ENCODE peak calls at places on chromosomes 7 and 10, in seven cellular contexts. U, B, S, P, Z, A and X are unnamed samples.

GRCh38 chr7:130365511-130366441 is 14.5 kb upstream of the CPA1 start:
- DNase-seq in A (no peak), S (peak), Z (no peak), B (no peak), P (no peak), U (peak), X (no peak)

GRCh38 chr10:33657154-33657900 is 322.9 kb upstream of the NRP1 start:
- DNase-seq in U (peak), P (no peak), B (no peak), Z (peak), A (no peak), S (peak), X (no peak)

GRCh38 chr10:659710-660141 is 29.7 kb downstream of the DIP2C start:
- DNase-seq in U (peak), P (no peak), A (no peak), Z (peak), S (no peak), B (peak), X (no peak)

GRCh38 chr7:95843286-95843685 is 70.9 kb downstream of the DYNC1I1 start:
- DNase-seq in P (no peak), S (peak), Z (no peak), U (no peak), A (no peak), B (no peak), X (no peak)

GRCh38 chr7:91653257-91653656 is 227.2 kb downstream of the MTERF1 start:
- DNase-seq in A (no peak), U (no peak), S (no peak), P (no peak), B (no peak), Z (no peak), X (no peak)

GRCh38 chr7:111903797-111904196 is 302.4 kb downstream of the DOCK4 start:
- DNase-seq in P (no peak), A (no peak), S (peak), U (no peak), B (no peak), Z (no peak), X (no peak)

GRCh38 chr7:31633894-31634494 is 53.0 kb upstream of the PPP1R17 start:
- DNase-seq in B (no peak), U (peak), Z (peak), A (no peak), P (peak), S (peak), X (peak)

GRCh38 chr10:75243426-75243825 is 7.7 kb upstream of the COMTD1 start:
- DNase-seq in A (no peak), B (no peak), U (no peak), Z (no peak), S (no peak), P (no peak), X (no peak)

GRCh38 chr10:61897671-61898434 is 3.6 kb upstream of the ARID5B start:
- DNase-seq in U (peak), B (no peak), S (no peak), P (peak), Z (peak), A (peak), X (no peak)

GRCh38 chr7:85287126-85287825 is 100.4 kb upstream of the SEMA3D start:
- DNase-seq in P (no peak), B (peak), A (peak), S (no peak), Z (peak), U (peak), X (no peak)

GRCh38 chr10:114043532-114044250 is at the start of gene ADRB1:
- DNase-seq in S (peak), P (peak), U (peak), Z (peak), B (no peak), A (peak), X (peak)

GRCh38 chr10:44569193-44570091 is 184.5 kb upstream of the CXCL12 start:
- DNase-seq in Z (peak), A (peak), U (peak), S (peak), P (no peak), B (peak), X (no peak)

GRCh38 chr10:91941426-91941825 is 17.9 kb downstream of the BTAF1 start:
- DNase-seq in B (no peak), S (no peak), U (no peak), Z (no peak), A (no peak), P (no peak), X (no peak)

GRCh38 chr10:76939862-76940495 is 697.6 kb downstream of the KCNMA1 start:
- DNase-seq in P (no peak), U (no peak), Z (no peak), A (no peak), B (no peak), S (no peak), X (no peak)

GRCh38 chr7:69429817-69430501 is 168.3 kb upstream of the AUTS2 start:
- DNase-seq in Z (no peak), P (no peak), A (no peak), U (no peak), B (no peak), S (no peak), X (no peak)

GRCh38 chr7:46279290-46279689 is 358.2 kb upstream of the IGFBP3 start:
- DNase-seq in B (no peak), Z (no peak), S (no peak), U (no peak), P (no peak), A (no peak), X (no peak)

GRCh38 chr10:32142646-32143045 is 86.4 kb upstream of the KIF5B start:
- DNase-seq in U (peak), A (no peak), B (no peak), S (no peak), Z (peak), P (no peak), X (no peak)

GRCh38 chr10:124888262-124888661 is 53.7 kb upstream of the ZRANB1 start:
- DNase-seq in Z (no peak), B (no peak), P (no peak), A (no peak), S (no peak), U (no peak), X (no peak)

GRCh38 chr7:144384071-144384470 is 19.4 kb downstream of the NOBOX start:
- DNase-seq in P (peak), B (no peak), A (no peak), U (no peak), S (peak), Z (peak), X (no peak)

GRCh38 chr7:109964780-109965179 is 1126.1 kb upstream of the LRRN3 start:
- DNase-seq in B (no peak), A (no peak), P (no peak), S (peak), Z (peak), U (peak), X (no peak)

GRCh38 chr7:14902589-14902963 is at the start of gene DGKB:
- DNase-seq in B (peak), U (peak), Z (peak), S (no peak), P (no peak), A (no peak), X (no peak)

GRCh38 chr7:44275829-44276570 is 49.4 kb downstream of the CAMK2B start:
- DNase-seq in U (no peak), Z (no peak), B (no peak), A (no peak), S (no peak), P (no peak), X (no peak)

GRCh38 chr10:61986788-61987187 is 85.3 kb downstream of the ARID5B start:
- DNase-seq in A (no peak), U (no peak), S (no peak), B (no peak), Z (no peak), P (no peak), X (no peak)

GRCh38 chr10:86411281-86411841 is 44.8 kb upstream of the GRID1 start:
- DNase-seq in A (no peak), Z (peak), B (no peak), P (no peak), S (no peak), U (peak), X (peak)

GRCh38 chr7:99525713-99526440 is 21.4 kb downstream of the ZKSCAN5 start:
- DNase-seq in P (peak), Z (peak), A (no peak), U (no peak), S (peak), B (no peak), X (no peak)

GRCh38 chr7:55265836-55266235 is 99.3 kb upstream of the LANCL2 start:
- DNase-seq in A (no peak), U (no peak), S (no peak), P (no peak), B (no peak), Z (no peak), X (no peak)

GRCh38 chr7:50416509-50417299 is 33.4 kb downstream of the FIGNL1 start:
- DNase-seq in P (no peak), Z (no peak), S (no peak), B (no peak), A (no peak), U (no peak), X (peak)

GRCh38 chr7:50415844-50416243 is 34.3 kb downstream of the FIGNL1 start:
- DNase-seq in A (no peak), B (no peak), P (no peak), U (no peak), Z (no peak), S (no peak), X (no peak)

GRCh38 chr7:50418934-50419333 is 31.2 kb downstream of the FIGNL1 start:
- DNase-seq in Z (no peak), A (no peak), S (no peak), P (no peak), U (no peak), B (no peak), X (no peak)

GRCh38 chr7:50418526-50418925 is 31.6 kb downstream of the FIGNL1 start:
- DNase-seq in U (no peak), Z (no peak), S (no peak), P (no peak), B (no peak), A (no peak), X (no peak)

DNA sequence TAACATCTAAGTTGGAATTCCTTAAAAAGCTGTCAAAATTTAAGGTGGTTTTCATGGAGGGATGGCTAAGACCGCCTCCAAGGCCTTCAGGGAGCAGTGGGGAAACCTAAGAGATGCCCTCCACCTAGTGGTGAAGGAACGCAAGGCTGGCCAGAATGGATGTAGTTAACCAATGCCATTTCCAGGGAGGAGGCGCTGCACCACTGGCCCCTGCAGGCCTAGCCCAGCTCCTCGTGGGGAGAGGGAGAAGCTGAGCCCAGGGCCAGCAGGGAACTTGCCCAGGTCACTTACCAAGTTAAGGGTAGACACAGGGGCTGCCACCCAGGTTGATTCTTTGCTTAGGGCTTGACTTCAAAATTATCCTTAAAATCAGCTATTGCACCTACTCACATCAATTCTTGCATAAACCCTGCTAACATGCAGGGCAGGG is 32.0 kb downstream of the FIGNL1 start:
- DNase-seq in A (peak), P (peak), Z (peak), U (peak), S (peak), B (peak), X (peak)
- TF ChIP-seq CTCF in A (no peak), P (peak), Z (peak), U (peak), S (peak), B (peak), X (peak)

GRCh38 chr7:151856098-151856497 is 20.8 kb downstream of the PRKAG2 start:
- DNase-seq in A (no peak), Z (no peak), S (no peak), P (no peak), U (no peak), B (no peak), X (no peak)
- TF ChIP-seq CTCF in A (no peak), Z (no peak), S (peak), P (no peak), U (no peak), B (no peak), X (no peak)

GRCh38 chr10:3162533-3162932 is 10.0 kb downstream of the PITRM1 start:
- DNase-seq in B (no peak), Z (no peak), P (no peak), A (no peak), U (no peak), S (no peak), X (no peak)
- TF ChIP-seq CTCF in B (no peak), Z (peak), P (peak), A (no peak), U (no peak), S (no peak), X (no peak)

GRCh38 chr10:78381072-78381471 is 347.4 kb downstream of the RPS24 start:
- DNase-seq in A (no peak), P (no peak), Z (no peak), U (no peak), S (no peak), B (no peak), X (no peak)
- TF ChIP-seq CTCF in A (no peak), P (peak), Z (peak), U (peak), S (no peak), B (peak), X (no peak)

DNA sequence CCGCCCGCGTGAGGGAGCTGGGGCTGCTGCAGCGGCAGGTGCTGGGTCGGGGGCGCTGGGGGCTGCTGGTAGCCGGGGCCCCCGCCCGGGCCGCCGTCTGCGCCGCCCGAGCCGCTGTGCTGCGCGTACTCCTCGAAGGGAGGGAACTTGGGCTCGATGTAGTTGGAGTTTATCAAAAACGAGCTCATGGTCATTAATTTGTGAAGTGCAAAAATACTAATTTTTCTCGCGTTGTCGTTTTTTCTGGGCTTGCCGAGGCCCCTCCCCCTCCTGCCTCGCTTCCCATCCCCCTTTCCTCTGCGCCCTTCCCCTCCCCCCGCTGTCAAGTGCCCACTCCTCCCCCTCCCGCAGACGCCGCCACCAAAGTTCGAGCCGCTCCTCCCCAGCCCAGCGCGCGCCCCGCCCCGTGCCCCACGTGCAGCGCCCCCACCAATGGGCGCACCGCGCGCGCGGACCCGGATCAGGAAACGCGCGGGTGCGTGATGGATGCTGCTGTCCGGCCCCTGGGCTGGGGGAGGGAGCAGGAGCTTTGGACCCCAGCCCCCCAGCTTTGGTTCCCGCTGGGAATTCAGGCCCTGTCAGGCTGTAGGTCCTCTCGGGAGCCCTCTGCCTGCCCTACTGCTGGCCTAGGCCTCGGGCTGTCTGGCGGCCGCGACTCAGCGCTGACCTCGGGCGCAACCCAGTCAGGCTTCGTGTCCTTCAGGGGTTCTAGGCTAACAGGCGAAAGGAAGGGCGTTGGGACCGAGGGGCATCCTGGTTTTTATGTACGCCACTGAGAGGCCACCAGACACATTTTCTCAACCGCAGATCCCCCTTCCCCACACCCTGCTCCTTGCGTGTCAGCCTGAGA is at the start of gene HOXA4:
- DNase-seq in U (peak), Z (no peak), A (peak), S (peak), B (no peak), P (no peak), X (peak)
- TF ChIP-seq CTCF in U (no peak), Z (no peak), A (no peak), S (no peak), B (no peak), P (no peak), X (no peak)

GRCh38 chr7:7889791-7890568 is 78.6 kb upstream of the GLCCI1 start:
- DNase-seq in A (no peak), S (no peak), P (no peak), U (peak), B (no peak), Z (no peak), X (no peak)
- TF ChIP-seq CTCF in A (no peak), S (no peak), P (no peak), U (no peak), B (no peak), Z (no peak), X (no peak)

GRCh38 chr10:102384606-102385429 is 10.7 kb upstream of the NFKB2 start:
- DNase-seq in S (peak), Z (no peak), B (no peak), P (no peak), A (no peak), U (peak), X (no peak)

GRCh38 chr10:102381983-102382382 is 13.5 kb upstream of the NFKB2 start:
- DNase-seq in A (no peak), S (no peak), U (no peak), Z (no peak), P (no peak), B (no peak), X (no peak)

GRCh38 chr10:102379383-102379782 is 16.1 kb upstream of the NFKB2 start:
- DNase-seq in U (no peak), S (no peak), Z (no peak), P (no peak), A (no peak), B (no peak), X (no peak)

GRCh38 chr10:102382871-102383270 is 12.6 kb upstream of the NFKB2 start:
- DNase-seq in A (no peak), B (no peak), P (no peak), S (no peak), Z (no peak), U (no peak), X (no peak)

GRCh38 chr10:102384053-102384452 is 11.5 kb upstream of the NFKB2 start:
- DNase-seq in S (no peak), P (no peak), Z (no peak), A (no peak), B (no peak), U (no peak), X (no peak)
- TF ChIP-seq CTCF in S (no peak), P (no peak), Z (peak), A (no peak), B (peak), U (peak), X (no peak)

GRCh38 chr7:133207687-133208086 is 45.2 kb upstream of the EXOC4 start:
- DNase-seq in P (no peak), Z (no peak), B (no peak), U (no peak), A (no peak), S (peak), X (peak)
- TF ChIP-seq CTCF in P (peak), Z (peak), B (no peak), U (peak), A (no peak), S (peak), X (peak)

GRCh38 chr10:93991101-93991500 is 2.6 kb upstream of the PLCE1 start:
- DNase-seq in A (no peak), P (no peak), S (no peak), U (no peak), B (no peak), Z (no peak), X (no peak)

GRCh38 chr10:93993782-93994668 is at the start of gene PLCE1:
- DNase-seq in P (peak), S (no peak), B (no peak), A (no peak), U (peak), Z (no peak), X (peak)

GRCh38 chr10:93993414-93993781 is 333 bp upstream of the PLCE1 start:
- DNase-seq in B (no peak), U (no peak), S (no peak), P (no peak), A (no peak), Z (no peak), X (no peak)

GRCh38 chr10:93991596-93992284 is 2.0 kb upstream of the PLCE1 start:
- DNase-seq in U (peak), P (peak), B (no peak), Z (peak), S (peak), A (no peak), X (no peak)

DNA sequence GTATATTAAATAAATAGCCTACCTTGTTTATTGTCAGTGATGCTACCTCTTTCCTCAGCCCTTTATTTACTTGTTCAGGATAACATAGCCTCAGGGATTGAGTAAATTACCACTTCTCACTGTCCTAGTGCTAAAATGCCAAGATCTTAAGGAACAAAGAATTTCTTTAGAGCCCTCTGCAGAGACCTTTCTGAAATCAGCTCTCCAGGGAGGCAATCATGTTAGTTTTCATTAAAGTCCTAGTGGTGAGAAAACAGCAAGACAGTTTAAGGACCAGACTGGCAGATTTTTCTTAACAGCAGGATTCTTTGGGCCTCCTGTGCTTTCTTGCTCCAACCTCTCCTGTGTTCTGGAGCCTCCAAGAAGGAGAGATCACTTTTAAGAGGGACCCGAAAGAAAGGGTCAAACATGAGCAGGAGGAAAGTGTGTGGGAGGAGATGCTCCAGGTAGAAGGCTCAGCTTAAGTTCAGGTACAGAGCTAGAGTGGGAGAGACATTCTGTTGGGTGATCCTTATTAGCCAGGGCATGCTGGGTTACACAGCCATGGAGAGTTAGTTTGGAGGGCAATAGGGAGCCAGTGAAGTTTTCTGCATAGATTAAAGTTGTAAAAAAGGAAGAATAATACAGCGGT is 1.2 kb upstream of the PLCE1 start:
- DNase-seq in P (no peak), Z (no peak), U (peak), A (no peak), S (no peak), B (no peak), X (no peak)
- TF ChIP-seq CTCF in P (no peak), Z (peak), U (peak), A (no peak), S (peak), B (no peak), X (no peak)

DNA sequence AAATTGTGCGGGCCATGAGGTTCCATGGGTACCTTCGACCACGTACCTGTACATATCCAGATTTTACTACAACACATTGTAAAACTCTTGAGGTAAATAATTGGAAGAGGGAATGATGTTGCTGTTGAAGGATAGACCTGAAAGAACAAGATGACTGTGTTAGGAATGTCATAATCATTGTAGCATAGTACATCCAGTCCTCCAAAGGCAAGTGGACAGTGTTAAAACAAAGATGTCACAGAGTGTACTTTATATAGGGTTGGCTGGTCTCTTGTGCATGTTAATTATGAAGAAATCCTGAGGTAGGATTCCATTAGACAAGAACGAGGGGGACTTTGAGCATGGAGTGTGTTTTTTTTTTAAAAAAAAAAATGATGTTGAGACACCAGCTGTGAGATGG is 30.4 kb downstream of the VWC2 start:
- DNase-seq in A (no peak), Z (no peak), S (no peak), P (no peak), B (no peak), U (no peak), X (no peak)
- TF ChIP-seq CTCF in A (no peak), Z (no peak), S (no peak), P (no peak), B (no peak), U (no peak), X (no peak)